ENCODE peak calls at places on chromosomes 6 and 20, in seven cellular contexts. L, B, H, J, D, V and M are unnamed samples.

GRCh38 chr20:10856237-10856636 is 182.4 kb upstream of the JAG1 start:
- ATAC-seq in L (peak; percentile 85), B (no peak), H (no peak), J (peak; percentile 73), D (no peak), V (no peak), M (no peak)

GRCh38 chr6:7219310-7219709 is 93.7 kb downstream of the SSR1 start:
- ATAC-seq in L (peak; percentile 63), B (no peak), H (peak; percentile 74), J (peak; percentile 55), D (no peak), V (peak; percentile 64), M (peak; percentile 33)

GRCh38 chr20:23224806-23225205 is 125.8 kb upstream of the NXT1 start:
- ATAC-seq in L (no peak), B (no peak), H (no peak), J (peak; percentile 5), D (no peak), V (no peak), M (no peak)

GRCh38 chr20:9079038-9079731 is 10.3 kb downstream of the PLCB4 start:
- ATAC-seq in L (no peak), B (no peak), H (no peak), J (no peak), D (no peak), V (no peak), M (no peak)

GRCh38 chr6:1527098-1527497 is 82.6 kb upstream of the FOXC1 start:
- ATAC-seq in L (no peak), B (peak; percentile 70), H (no peak), J (peak; percentile 87), D (peak; percentile 58), V (no peak), M (peak; percentile 40)

GRCh38 chr6:5290097-5290496 is 28.8 kb downstream of the FARS2 start:
- ATAC-seq in L (no peak), B (no peak), H (no peak), J (no peak), D (no peak), V (no peak), M (no peak)

GRCh38 chr6:11830105-11830504 is 51.5 kb upstream of the ADTRP start:
- ATAC-seq in L (no peak), B (no peak), H (no peak), J (no peak), D (no peak), V (no peak), M (no peak)

GRCh38 chr20:3935295-3935955 is 46.2 kb downstream of the PANK2 start:
- ATAC-seq in L (no peak), B (no peak), H (no peak), J (peak; percentile 84), D (no peak), V (no peak), M (peak; percentile 54)

GRCh38 chr6:158837684-158838625 is 18.8 kb upstream of the EZR start:
- ATAC-seq in L (no peak), B (no peak), H (peak; percentile 70), J (peak; percentile 27), D (no peak), V (no peak), M (no peak)

GRCh38 chr20:18360601-18361000 is 72.3 kb downstream of the ZNF133 start:
- ATAC-seq in L (peak; percentile 71), B (no peak), H (no peak), J (no peak), D (no peak), V (no peak), M (no peak)

GRCh38 chr6:149218471-149218870 is 99.0 kb upstream of the TAB2 start:
- ATAC-seq in L (no peak), B (no peak), H (no peak), J (no peak), D (no peak), V (no peak), M (no peak)

GRCh38 chr6:31734703-31735500 is 1.4 kb downstream of the CLIC1 start:
- ATAC-seq in L (no peak), B (peak; percentile 35), H (peak; percentile 19), J (peak; percentile 2), D (peak; percentile 42), V (peak; percentile 48), M (no peak)

GRCh38 chr20:39129523-39129922 is 167.4 kb downstream of the DHX35 start:
- ATAC-seq in L (no peak), B (no peak), H (no peak), J (no peak), D (no peak), V (no peak), M (no peak)

GRCh38 chr6:40896696-40897095 is 142.3 kb downstream of the UNC5CL start:
- ATAC-seq in L (peak; percentile 61), B (no peak), H (no peak), J (peak; percentile 32), D (no peak), V (no peak), M (no peak)

GRCh38 chr6:106146852-106147351 is 60.8 kb downstream of the PRDM1 start:
- ATAC-seq in L (no peak), B (no peak), H (peak; percentile 44), J (no peak), D (no peak), V (peak; percentile 66), M (no peak)

GRCh38 chr20:6232436-6232835 is 109.6 kb upstream of the FERMT1 start:
- ATAC-seq in L (no peak), B (no peak), H (no peak), J (no peak), D (no peak), V (no peak), M (no peak)

GRCh38 chr6:35669441-35669776 is 19.3 kb downstream of the FKBP5 start:
- ATAC-seq in L (no peak), B (peak; percentile 56), H (no peak), J (no peak), D (peak; percentile 63), V (no peak), M (no peak)

GRCh38 chr6:53306819-53307347 is 41.9 kb downstream of the ELOVL5 start:
- ATAC-seq in L (peak; percentile 89), B (peak; percentile 15), H (no peak), J (no peak), D (peak; percentile 19), V (no peak), M (no peak)

GRCh38 chr20:51318058-51318960 is 224.2 kb downstream of the NFATC2 start:
- ATAC-seq in L (peak; percentile 88), B (peak; percentile 45), H (peak; percentile 96), J (peak; percentile 25), D (peak; percentile 69), V (peak; percentile 97), M (no peak)

GRCh38 chr6:110398778-110399177 is 16.6 kb downstream of the DDO start:
- ATAC-seq in L (no peak), B (no peak), H (peak; percentile 75), J (no peak), D (no peak), V (peak; percentile 74), M (no peak)

GRCh38 chr6:19805146-19805515 is 32.0 kb upstream of the ID4 start:
- ATAC-seq in L (peak; percentile 1), B (peak; percentile 31), H (peak; percentile 26), J (no peak), D (no peak), V (peak; percentile 3), M (peak; percentile 11)

GRCh38 chr6:680666-681374 is 12.1 kb downstream of the EXOC2 start:
- ATAC-seq in L (no peak), B (no peak), H (no peak), J (no peak), D (no peak), V (no peak), M (no peak)

GRCh38 chr6:47146426-47147174 is 104.5 kb upstream of the ADGRF1 start:
- ATAC-seq in L (peak; percentile 19), B (no peak), H (no peak), J (no peak), D (no peak), V (peak; percentile 55), M (no peak)

DNA sequence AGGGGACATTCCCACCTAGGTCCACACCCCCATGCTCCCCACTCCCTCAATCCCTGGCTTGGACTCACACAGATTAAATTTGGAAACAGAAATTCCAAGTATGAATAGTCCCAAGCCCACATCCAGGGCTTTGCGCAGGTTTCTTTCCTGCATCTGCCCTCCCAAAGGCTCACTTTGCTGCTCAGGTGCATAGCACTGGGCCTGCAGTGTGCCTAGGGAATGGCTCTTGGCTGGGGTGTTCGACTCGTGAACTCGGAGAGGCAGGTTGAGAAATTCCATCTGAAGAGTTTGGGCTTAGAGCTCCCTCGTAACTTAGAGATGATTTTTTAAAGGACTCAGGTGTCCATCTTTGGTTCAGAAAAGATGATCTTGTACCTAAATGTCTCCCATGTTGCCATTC is 14.8 kb upstream of the SF3B5 start:
- ATAC-seq in L (no peak), B (peak; percentile 45), H (no peak), J (no peak), D (no peak), V (peak; percentile 45), M (no peak)
- H3K4me3 ChIP-seq in L (no peak overlapping the region), B (no peak overlapping the region), H (no peak overlapping the region), J (no peak overlapping the region), D (no peak overlapping the region), V (no peak overlapping the region), M (no peak overlapping the region)

GRCh38 chr20:63737690-63737939 is 1.2 kb downstream of the LIME1 start:
- ATAC-seq in L (no peak), B (no peak), H (no peak), J (no peak), D (no peak), V (no peak), M (no peak)
- H3K4me3 ChIP-seq in L (peak overlapping the region; percentile 93), B (peak overlapping the region; percentile 68), H (peak overlapping the region; percentile 52), J (peak overlapping the region; percentile 7), D (peak overlapping the region; percentile 80), V (no peak overlapping the region), M (peak overlapping the region; percentile 1)

GRCh38 chr20:13219327-13220193 is 1.5 kb upstream of the ISM1 start:
- ATAC-seq in L (no peak), B (peak; percentile 73), H (no peak), J (peak; percentile 51), D (no peak), V (no peak), M (no peak)

GRCh38 chr20:13221313-13221672 is 219 bp downstream of the ISM1 start:
- ATAC-seq in L (peak; percentile 8), B (no peak), H (peak; percentile 61), J (no peak), D (no peak), V (no peak), M (peak; percentile 24)

GRCh38 chr20:13220194-13220856 is 749 bp upstream of the ISM1 start:
- ATAC-seq in L (peak; percentile 60), B (peak; percentile 75), H (no peak), J (peak; percentile 59), D (peak; percentile 24), V (no peak), M (peak; percentile 75)

GRCh38 chr20:13221673-13222318 is 722 bp downstream of the ISM1 start:
- ATAC-seq in L (peak; percentile 89), B (peak; percentile 82), H (peak; percentile 89), J (peak; percentile 76), D (peak; percentile 74), V (no peak), M (peak; percentile 75)

GRCh38 chr20:13220857-13221297 is at the start of gene ISM1:
- ATAC-seq in L (peak; percentile 65), B (peak; percentile 69), H (peak; percentile 58), J (peak; percentile 41), D (peak; percentile 34), V (no peak), M (peak; percentile 25)
- H3K4me3 ChIP-seq in L (peak within 1 kb of the TSS; percentile 81), B (peak within 1 kb of the TSS; percentile 62), H (peak within 1 kb of the TSS; percentile 62), J (peak within 1 kb of the TSS; percentile 86), D (peak within 1 kb of the TSS; percentile 64), V (no peak within 1 kb of the TSS), M (peak within 1 kb of the TSS; percentile 65)

DNA sequence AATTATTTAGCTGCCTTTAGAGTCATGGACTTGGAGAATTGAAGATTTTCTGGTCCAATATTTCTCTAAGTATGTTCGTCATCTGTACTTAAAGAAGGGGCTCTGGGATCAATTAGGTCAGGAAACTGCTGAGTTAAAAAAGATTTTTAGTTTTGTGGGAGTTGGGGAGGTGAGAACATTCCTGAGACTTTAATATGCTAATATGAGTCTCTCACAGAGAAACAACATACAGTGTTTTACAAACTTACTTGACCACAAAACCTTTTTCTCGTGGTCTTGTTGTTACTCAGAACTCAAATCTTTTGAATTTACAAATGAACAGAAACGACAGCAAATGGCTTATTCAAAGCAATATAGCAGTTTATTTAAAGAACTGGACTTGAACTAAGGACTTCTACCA is 67.9 kb downstream of the LIN28B start:
- ATAC-seq in L (no peak), B (no peak), H (no peak), J (no peak), D (no peak), V (no peak), M (no peak)
- H3K4me3 ChIP-seq in L (no peak overlapping the region), B (no peak overlapping the region), H (no peak overlapping the region), J (no peak overlapping the region), D (no peak overlapping the region), V (no peak overlapping the region), M (no peak overlapping the region)